ENCODE peak calls at places on chromosomes 12 and 14, in ten cellular contexts. E, T, A, Q, F, H, I, X, S and U are unnamed samples.
A peak's percentile ranks its signal among the peaks of the same experiment; 100 is the strongest.

GRCh38 chr14:49497725-49498348 is 88.3 kb downstream of the RPS29 start:
- DNase-seq in E (no peak), T (no peak), A (no peak), Q (no peak), F (no peak), H (no peak), I (peak; percentile 44), X (no peak), S (peak; percentile 74), U (peak; percentile 24)

GRCh38 chr12:132172619-132173018 is 28.4 kb downstream of the NOC4L start:
- DNase-seq in E (no peak), T (no peak), A (no peak), Q (no peak), F (no peak), H (no peak), I (no peak), X (no peak), S (no peak), U (no peak)

GRCh38 chr14:101731187-101732080 is 30.1 kb upstream of the PPP2R5C start:
- DNase-seq in E (peak; percentile 83), T (peak; percentile 66), A (peak; percentile 92), Q (no peak), F (peak; percentile 84), H (peak; percentile 52), I (peak; percentile 73), X (peak; percentile 66), S (peak; percentile 41), U (no peak)

GRCh38 chr14:101948666-101949205 is 15.6 kb upstream of the DYNC1H1 start:
- DNase-seq in E (no peak), T (no peak), A (no peak), Q (no peak), F (peak; percentile 84), H (peak; percentile 54), I (no peak), X (no peak), S (no peak), U (no peak)

GRCh38 chr14:83217492-83217891 is 1683.8 kb upstream of the SEL1L start:
- DNase-seq in E (peak; percentile 63), T (no peak), A (no peak), Q (no peak), F (no peak), H (no peak), I (no peak), X (no peak), S (peak; percentile 96), U (no peak)

GRCh38 chr12:48977290-48978281 is 536 bp upstream of the WNT1 start:
- DNase-seq in E (no peak), T (no peak), A (peak; percentile 71), Q (no peak), F (no peak), H (no peak), I (peak; percentile 74), X (no peak), S (peak; percentile 80), U (no peak)

GRCh38 chr14:54202288-54202687 is 194.5 kb upstream of the CDKN3 start:
- DNase-seq in E (no peak), T (no peak), A (no peak), Q (no peak), F (no peak), H (no peak), I (no peak), X (no peak), S (peak; percentile 49), U (no peak)

GRCh38 chr12:5206401-5207175 is 162.9 kb downstream of the KCNA5 start:
- DNase-seq in E (no peak), T (no peak), A (no peak), Q (no peak), F (no peak), H (no peak), I (no peak), X (no peak), S (no peak), U (no peak)

GRCh38 chr12:67698711-67699603 is 50.4 kb downstream of the DYRK2 start:
- DNase-seq in E (no peak), T (no peak), A (no peak), Q (no peak), F (no peak), H (no peak), I (no peak), X (no peak), S (peak; percentile 52), U (peak; percentile 25)

GRCh38 chr14:73741386-73741875 is 27.2 kb upstream of the PNMA1 start:
- DNase-seq in E (no peak), T (peak; percentile 93), A (peak; percentile 86), Q (peak; percentile 86), F (no peak), H (no peak), I (no peak), X (peak; percentile 78), S (peak; percentile 66), U (peak; percentile 82)

GRCh38 chr14:55448146-55448614 is 7.8 kb upstream of the TBPL2 start:
- DNase-seq in E (peak; percentile 53), T (peak; percentile 60), A (peak; percentile 60), Q (no peak), F (no peak), H (no peak), I (peak; percentile 79), X (peak; percentile 43), S (peak; percentile 97), U (no peak)

GRCh38 chr12:33486058-33486457 is 46.4 kb upstream of the SYT10 start:
- DNase-seq in E (no peak), T (no peak), A (no peak), Q (no peak), F (no peak), H (no peak), I (no peak), X (no peak), S (no peak), U (no peak)

GRCh38 chr12:66405395-66405794 is 103.1 kb downstream of the HELB start:
- DNase-seq in E (no peak), T (no peak), A (no peak), Q (no peak), F (no peak), H (no peak), I (no peak), X (no peak), S (peak; percentile 67), U (no peak)

GRCh38 chr12:109716512-109717389 is 3.1 kb downstream of the FAM222A start:
- DNase-seq in E (peak; percentile 55), T (no peak), A (peak; percentile 48), Q (peak; percentile 46), F (no peak), H (no peak), I (no peak), X (no peak), S (peak; percentile 12), U (no peak)

GRCh38 chr12:110931315-110931728 is 10.9 kb upstream of the MYL2 start:
- DNase-seq in E (no peak), T (no peak), A (no peak), Q (peak; percentile 87), F (no peak), H (no peak), I (no peak), X (no peak), S (no peak), U (no peak)

GRCh38 chr12:22262309-22262708 is 72.2 kb downstream of the ST8SIA1 start:
- DNase-seq in E (no peak), T (no peak), A (no peak), Q (no peak), F (no peak), H (no peak), I (no peak), X (no peak), S (no peak), U (no peak)

GRCh38 chr14:67674480-67675218 is at the start of gene VTI1B:
- DNase-seq in E (peak; percentile 61), T (peak; percentile 47), A (peak; percentile 79), Q (peak; percentile 83), F (peak; percentile 88), H (peak; percentile 67), I (peak; percentile 74), X (peak; percentile 60), S (peak; percentile 65), U (peak; percentile 80)

GRCh38 chr12:52566847-52567291 is 6.8 kb downstream of the KRT74 start:
- DNase-seq in E (no peak), T (no peak), A (no peak), Q (peak; percentile 30), F (no peak), H (no peak), I (no peak), X (no peak), S (no peak), U (no peak)

GRCh38 chr14:24829862-24830261 is 195.9 kb upstream of the GZMB start:
- DNase-seq in E (no peak), T (no peak), A (no peak), Q (no peak), F (no peak), H (no peak), I (no peak), X (no peak), S (no peak), U (no peak)

GRCh38 chr14:37590810-37591139 is 4.3 kb downstream of the FOXA1 start:
- DNase-seq in E (no peak), T (no peak), A (no peak), Q (no peak), F (no peak), H (no peak), I (no peak), X (no peak), S (no peak), U (no peak)
- TF ChIP-seq POLR2A in E (no peak), T (no peak), A (no peak), Q (no peak), F (no peak), H (no peak), I (no peak), X (no peak), S (no peak), U (no peak)

GRCh38 chr12:54984602-54985376 is at the start of gene TESPA1:
- DNase-seq in E (peak; percentile 62), T (no peak), A (peak; percentile 71), Q (peak; percentile 59), F (no peak), H (no peak), I (no peak), X (peak; percentile 39), S (no peak), U (peak; percentile 45)
- TF ChIP-seq POLR2A in E (no peak), T (no peak), A (peak; percentile 55), Q (no peak), F (no peak), H (no peak), I (no peak), X (no peak), S (no peak), U (peak; percentile 97)

GRCh38 chr12:6958609-6959375 is 7.6 kb downstream of the PTPN6 start:
- DNase-seq in E (no peak), T (no peak), A (peak; percentile 75), Q (peak; percentile 64), F (no peak), H (no peak), I (no peak), X (no peak), S (no peak), U (no peak)
- TF ChIP-seq POLR2A in E (no peak), T (no peak), A (peak; percentile 38), Q (peak; percentile 16), F (no peak), H (no peak), I (no peak), X (no peak), S (no peak), U (peak; percentile 75)

DNA sequence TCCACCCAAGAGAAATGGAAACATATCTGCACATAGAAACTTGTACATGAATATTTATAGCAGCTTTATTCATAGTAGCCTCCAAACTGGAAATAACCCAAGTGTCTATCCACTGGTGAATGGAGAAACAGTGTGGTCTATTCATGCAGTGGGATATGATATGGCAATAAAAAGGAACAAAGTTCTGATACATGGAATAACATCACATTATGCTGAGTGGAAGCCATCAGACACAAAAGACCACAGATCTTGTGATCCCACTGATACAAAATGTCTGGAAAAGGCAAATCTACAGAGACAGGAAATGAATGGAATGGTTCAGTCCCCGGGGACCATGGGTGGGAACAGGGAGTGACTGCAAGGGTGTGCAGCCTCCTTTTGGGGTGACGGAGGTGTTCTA is 45.3 kb downstream of the JAG2 start:
- DNase-seq in E (no peak), T (no peak), A (no peak), Q (no peak), F (peak; percentile 12), H (no peak), I (no peak), X (no peak), S (no peak), U (no peak)
- TF ChIP-seq POLR2A in E (no peak), T (no peak), A (no peak), Q (no peak), F (no peak), H (no peak), I (no peak), X (no peak), S (no peak), U (no peak)